ENCODE peak calls at places on chromosomes 16 and 17, in six cellular contexts. E is ELR; Y is RCC 7860; D is NCI-H1436; Z is activated naive CD4-positive, alpha-beta T cell treated with anti-CD3 and anti-CD28 coated beads, Interleukin-2, amount 50 U/mL, for 16 hours; A is WTC11. W is an unnamed sample.

GRCh38 chr16:89822188-89823086 is 5.8 kb upstream of the SPIRE2 start:
- DNase-seq in E (no peak), Y (no peak), D (peak; percentile 9), Z (no peak), A (no peak), W (no peak)

GRCh38 chr17:7414837-7415236 is 5.3 kb upstream of the SPEM1 start:
- DNase-seq in E (no peak), Y (no peak), D (no peak), Z (no peak), A (no peak), W (no peak)

GRCh38 chr17:27873211-27873610 is 20.0 kb downstream of the LYRM9 start:
- DNase-seq in E (no peak), Y (no peak), D (no peak), Z (no peak), A (no peak), W (no peak)

GRCh38 chr17:50471009-50471905 is 2.6 kb upstream of the CHAD start:
- DNase-seq in E (no peak), Y (no peak), D (no peak), Z (no peak), A (no peak), W (no peak)

GRCh38 chr17:20053343-20053964 is 44.3 kb downstream of the SPECC1 start:
- DNase-seq in E (no peak), Y (no peak), D (no peak), Z (no peak), A (no peak), W (no peak)

GRCh38 chr16:72829846-72830620 is 217.9 kb downstream of the ZFHX3 start:
- DNase-seq in E (peak; percentile 41), Y (peak; percentile 75), D (no peak), Z (no peak), A (no peak), W (no peak)

GRCh38 chr17:77118251-77118928 is 22.4 kb upstream of the SEC14L1 start:
- DNase-seq in E (no peak), Y (no peak), D (no peak), Z (no peak), A (no peak), W (no peak)

GRCh38 chr17:56593073-56593740 is at the start of gene NOG:
- DNase-seq in E (peak; percentile 82), Y (peak; percentile 39), D (peak; percentile 39), Z (peak; percentile 59), A (peak; percentile 73), W (no peak)

GRCh38 chr16:26905336-26905735 is 161.4 kb upstream of the C16orf82 start:
- DNase-seq in E (no peak), Y (no peak), D (no peak), Z (no peak), A (no peak), W (no peak)

GRCh38 chr16:29806641-29807425 is 504 bp downstream of the MAZ start:
- DNase-seq in E (peak; percentile 75), Y (peak; percentile 75), D (peak; percentile 72), Z (peak; percentile 71), A (peak; percentile 68), W (peak; percentile 70)

GRCh38 chr16:73732143-73732542 is 564.5 kb upstream of the PSMD7 start:
- DNase-seq in E (no peak), Y (no peak), D (no peak), Z (no peak), A (no peak), W (no peak)

GRCh38 chr17:50060951-50061712 is 5.2 kb downstream of the ITGA3 start:
- DNase-seq in E (peak; percentile 66), Y (no peak), D (no peak), Z (no peak), A (no peak), W (peak; percentile 86)

GRCh38 chr17:17888821-17889220 is 52.0 kb upstream of the SREBF1 start:
- DNase-seq in E (peak; percentile 20), Y (no peak), D (no peak), Z (no peak), A (peak; percentile 60), W (no peak)

GRCh38 chr17:64774888-64775600 is 112.9 kb upstream of the SMURF2 start:
- DNase-seq in E (no peak), Y (no peak), D (no peak), Z (no peak), A (no peak), W (no peak)

GRCh38 chr16:81633147-81633619 is 145.9 kb upstream of the PLCG2 start:
- DNase-seq in E (no peak), Y (no peak), D (no peak), Z (peak; percentile 25), A (peak; percentile 65), W (no peak)

GRCh38 chr16:83706394-83706793 is 101.4 kb upstream of the HSBP1 start:
- DNase-seq in E (peak; percentile 33), Y (peak; percentile 93), D (no peak), Z (no peak), A (no peak), W (no peak)

GRCh38 chr16:55468352-55468990 is 10.5 kb upstream of the MMP2 start:
- DNase-seq in E (no peak), Y (no peak), D (no peak), Z (no peak), A (no peak), W (no peak)

GRCh38 chr16:1045363-1046270 is 26.9 kb upstream of the SSTR5 start:
- DNase-seq in E (no peak), Y (no peak), D (no peak), Z (no peak), A (no peak), W (no peak)